ENCODE peak calls at places on chromosomes 12 and 14, in four cellular contexts. O, E, Y and Q are unnamed samples.

GRCh38 chr14:64721391-64721791 is 17.2 kb downstream of the PLEKHG3 start:
- DNase-seq in O (no peak), E (no peak), Y (peak), Q (no peak)

GRCh38 chr12:128047266-128048060 is 219.5 kb upstream of the TMEM132C start:
- DNase-seq in O (no peak), E (no peak), Y (no peak), Q (no peak)

GRCh38 chr12:58925111-58925732 is 4.9 kb upstream of the LRIG3 start:
- DNase-seq in O (no peak), E (no peak), Y (no peak), Q (no peak)

GRCh38 chr12:33588082-33588712 is 148.6 kb upstream of the SYT10 start:
- DNase-seq in O (no peak), E (no peak), Y (peak), Q (peak)

GRCh38 chr14:102805454-102805891 is 28.2 kb downstream of the TRAF3 start:
- DNase-seq in O (no peak), E (no peak), Y (peak), Q (peak)

GRCh38 chr12:132404956-132405741 is 75.8 kb upstream of the GALNT9 start:
- DNase-seq in O (no peak), E (peak), Y (no peak), Q (no peak)

GRCh38 chr12:130504110-130504835 is 166.6 kb downstream of the PIWIL1 start:
- DNase-seq in O (no peak), E (no peak), Y (no peak), Q (no peak)

GRCh38 chr14:75539562-75540478 is 17.6 kb downstream of the BATF start:
- DNase-seq in O (peak), E (no peak), Y (no peak), Q (peak)

GRCh38 chr14:46054526-46054925 is 597.1 kb downstream of the RPL10L start:
- DNase-seq in O (no peak), E (no peak), Y (peak), Q (no peak)

GRCh38 chr14:34766611-34767010 is 52.2 kb upstream of the CFL2 start:
- DNase-seq in O (no peak), E (no peak), Y (peak), Q (no peak)

GRCh38 chr12:91461061-91461460 is 278.4 kb upstream of the DCN start:
- DNase-seq in O (no peak), E (no peak), Y (no peak), Q (no peak)

GRCh38 chr12:49636979-49637378 is 13.6 kb downstream of the PRPF40B start:
- DNase-seq in O (no peak), E (no peak), Y (peak), Q (peak)

GRCh38 chr12:66587912-66588311 is 91.0 kb downstream of the GRIP1 start:
- DNase-seq in O (peak), E (no peak), Y (peak), Q (peak)

GRCh38 chr12:112559784-112560183 is 141.0 kb downstream of the PTPN11 start:
- DNase-seq in O (no peak), E (no peak), Y (no peak), Q (no peak)

GRCh38 chr12:86261142-86261541 is 5.0 kb upstream of the MGAT4C start:
- DNase-seq in O (no peak), E (no peak), Y (peak), Q (no peak)

GRCh38 chr12:51752490-51752889 is 96.0 kb downstream of the FIGNL2 start:
- DNase-seq in O (no peak), E (peak), Y (peak), Q (peak)

GRCh38 chr14:100297320-100298300 is 8.6 kb downstream of the SLC25A29 start:
- DNase-seq in O (peak), E (peak), Y (peak), Q (peak)

GRCh38 chr14:29236848-29237247 is 470.3 kb downstream of the FOXG1 start:
- DNase-seq in O (no peak), E (no peak), Y (peak), Q (no peak)

GRCh38 chr14:80996049-80996901 is 40.9 kb downstream of the TSHR start:
- DNase-seq in O (peak), E (no peak), Y (peak), Q (peak)

GRCh38 chr14:26008290-26008689 is 589.5 kb downstream of the NOVA1 start:
- DNase-seq in O (no peak), E (no peak), Y (no peak), Q (no peak)

GRCh38 chr12:43740511-43741100 is 18.0 kb downstream of the PUS7L start:
- DNase-seq in O (no peak), E (no peak), Y (no peak), Q (peak)

GRCh38 chr14:76870146-76870545 is 43.9 kb downstream of the LRRC74A start:
- DNase-seq in O (no peak), E (no peak), Y (no peak), Q (peak)

GRCh38 chr12:91191516-91192111 is 9.0 kb upstream of the DCN start:
- DNase-seq in O (no peak), E (no peak), Y (no peak), Q (no peak)

GRCh38 chr14:93994919-93995682 is 2.0 kb upstream of the CCDC197 start:
- DNase-seq in O (no peak), E (peak), Y (peak), Q (no peak)

GRCh38 chr12:27105746-27106536 is 23.6 kb upstream of the C12orf71 start:
- DNase-seq in O (no peak), E (no peak), Y (no peak), Q (no peak)

GRCh38 chr14:99260652-99261551 is 11.1 kb downstream of the BCL11B start:
- DNase-seq in O (no peak), E (no peak), Y (no peak), Q (no peak)

GRCh38 chr12:46177842-46178608 is 90.8 kb downstream of the SLC38A1 start:
- DNase-seq in O (peak), E (no peak), Y (no peak), Q (peak)

GRCh38 chr14:68741839-68742470 is 50.9 kb downstream of the ZFP36L1 start:
- DNase-seq in O (peak), E (no peak), Y (no peak), Q (peak)

GRCh38 chr12:105977256-105978051 is 161.3 kb downstream of the NUAK1 start:
- DNase-seq in O (no peak), E (no peak), Y (peak), Q (no peak)

GRCh38 chr12:114274131-114274530 is 131.8 kb downstream of the TBX5 start:
- DNase-seq in O (no peak), E (no peak), Y (no peak), Q (no peak)

GRCh38 chr14:34650786-34651584 is 21.0 kb upstream of the SNX6 start:
- DNase-seq in O (no peak), E (no peak), Y (peak), Q (no peak)

DNA sequence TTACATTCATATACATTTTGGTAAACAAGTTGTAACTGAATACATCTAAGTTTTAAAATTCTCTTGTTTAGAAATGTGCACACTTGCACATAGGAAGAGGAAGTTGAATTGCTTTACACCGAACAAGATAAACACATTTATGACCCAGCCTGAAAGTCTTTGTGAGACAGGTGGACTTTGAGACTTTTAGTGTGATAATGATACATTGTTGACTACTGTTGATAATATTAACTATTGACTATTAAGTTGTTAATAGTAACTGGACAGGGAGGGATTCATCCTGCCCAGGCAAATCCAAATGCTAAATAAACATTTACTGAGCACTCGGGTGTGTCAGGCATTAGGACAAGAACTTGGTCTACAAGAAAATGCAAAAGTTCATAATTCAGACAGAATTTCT is 68.0 kb downstream of the AVPR1A start:
- DNase-seq in O (no peak), E (no peak), Y (no peak), Q (no peak)
- TF ChIP-seq CTCF in O (no peak), E (no peak), Y (no peak), Q (no peak)

GRCh38 chr12:28235017-28235416 is 44.8 kb downstream of the CCDC91 start:
- DNase-seq in O (no peak), E (no peak), Y (no peak), Q (no peak)
- TF ChIP-seq CTCF in O (no peak), E (no peak), Y (no peak), Q (no peak)

DNA sequence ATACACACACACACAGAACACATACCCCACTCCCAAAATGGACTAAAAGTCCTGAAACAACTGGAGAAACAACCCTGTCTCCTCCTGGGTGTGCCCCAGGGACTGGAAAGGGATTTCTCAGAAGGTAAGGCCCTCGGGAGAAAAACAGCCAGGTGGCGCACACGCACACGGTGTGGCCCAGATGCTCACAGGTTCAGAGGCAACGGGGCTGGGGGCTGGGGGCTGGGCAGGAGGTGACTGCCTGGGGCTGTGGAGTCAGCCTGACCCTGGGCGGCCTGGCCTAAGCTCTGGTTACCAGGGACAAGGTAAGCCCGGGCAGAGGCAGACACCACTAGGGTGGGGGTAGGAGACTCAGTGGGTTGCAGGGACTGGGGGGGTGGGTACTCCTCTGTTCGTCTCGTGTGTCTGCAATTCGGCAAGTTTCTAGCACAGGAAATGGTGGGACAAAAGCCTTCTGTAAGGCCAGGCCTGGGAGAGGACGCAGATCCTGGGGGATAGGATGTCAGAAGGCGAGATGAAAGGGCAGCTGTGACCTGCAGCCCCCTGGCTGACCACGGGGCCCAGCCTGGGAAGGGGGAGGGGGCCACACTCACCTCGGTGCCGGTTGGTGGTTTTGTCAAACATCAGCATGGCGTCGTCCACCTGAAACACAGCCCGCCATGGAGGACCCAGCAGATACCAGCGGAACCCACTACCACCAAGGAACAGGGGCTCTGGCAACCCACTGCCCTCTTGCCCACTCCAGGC is 10.4 kb downstream of the MSI1 start:
- DNase-seq in O (no peak), E (no peak), Y (no peak), Q (no peak)
- TF ChIP-seq CTCF in O (peak), E (no peak), Y (no peak), Q (no peak)

DNA sequence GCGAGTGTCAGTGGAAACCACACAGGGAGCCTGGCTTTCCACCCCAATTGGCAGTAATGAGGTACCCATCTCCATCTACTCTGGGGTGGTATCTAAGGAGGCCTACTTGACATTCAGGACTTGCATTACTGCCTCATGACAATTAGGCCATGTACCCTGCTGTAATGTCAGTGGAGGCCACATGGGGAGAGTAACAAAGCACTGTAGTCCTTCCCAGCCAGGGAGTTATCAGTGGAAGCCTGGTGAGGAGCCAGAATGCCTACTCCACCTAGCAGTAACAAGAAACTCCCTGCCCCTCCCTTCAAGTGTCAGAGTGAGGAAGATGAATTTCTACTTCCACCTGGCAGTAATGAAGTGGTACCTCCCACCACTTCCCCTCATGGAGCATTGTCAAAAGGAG is 12.5 kb downstream of the TIMM9 start:
- DNase-seq in O (no peak), E (no peak), Y (no peak), Q (no peak)
- TF ChIP-seq CTCF in O (no peak), E (peak), Y (no peak), Q (no peak)

DNA sequence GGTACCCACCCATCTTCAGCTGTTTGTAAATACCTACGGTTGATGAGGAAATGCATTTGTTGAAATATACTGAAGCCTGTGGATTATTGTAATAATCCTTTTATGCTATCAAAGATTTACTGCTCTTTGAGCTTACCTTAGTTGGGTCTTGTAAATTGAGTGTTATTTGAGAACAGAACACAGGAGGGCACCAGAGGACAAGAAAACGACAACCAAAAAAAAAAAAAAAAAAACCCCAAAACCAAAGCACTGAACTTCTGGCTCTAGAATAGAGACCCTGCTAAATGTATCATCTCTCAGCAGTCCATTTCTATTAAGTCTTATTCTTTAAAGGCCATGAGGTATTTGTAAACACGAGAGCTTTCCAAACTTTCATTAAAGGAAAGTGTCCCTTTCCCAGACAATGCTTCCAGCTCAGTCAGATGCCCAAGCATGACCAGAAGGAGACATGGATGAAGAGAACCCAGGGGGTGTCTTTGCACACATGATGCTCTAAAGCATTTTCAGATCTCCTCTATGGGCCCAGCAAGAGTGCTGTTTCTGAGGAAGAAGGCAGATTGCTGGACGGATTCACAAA is 763.9 kb downstream of the NRXN3 start:
- DNase-seq in O (no peak), E (no peak), Y (peak), Q (peak)
- TF ChIP-seq CTCF in O (peak), E (peak), Y (peak), Q (peak)